ENCODE peak calls at places on chromosomes 3 and 15, in eight cellular contexts. M is occipital lobe; I is NCI-H1694 treated with DMSO at 0.1 percent for 48 hours; J is stimulated activated CD8-positive, alpha-beta memory T cell treated with anti-CD3 and anti-CD28 coated beads, Interleukin-4, amount 100 ng/mL, for 4 hours; S is effector memory CD8-positive, alpha-beta T cell; O is activated T-cell treated with anti-CD3 and anti-CD28 coated beads, Interleukin-2, amount 50 U/mL, for 72 hours; F is SW480; R is PC-3. T is an unnamed sample.

GRCh38 chr15:95698971-95699370 is 631.5 kb upstream of the NR2F2 start:
- DNase-seq in M (no peak), I (no peak), J (no peak), S (no peak), O (no peak), F (no peak), R (no peak), T (no peak)

GRCh38 chr3:72887723-72888545 is at the start of gene GXYLT2:
- DNase-seq in M (peak), I (no peak), J (no peak), S (no peak), O (peak), F (peak), R (peak), T (peak)

GRCh38 chr3:17372811-17373210 is 369.6 kb downstream of the TBC1D5 start:
- DNase-seq in M (no peak), I (no peak), J (no peak), S (no peak), O (no peak), F (no peak), R (peak), T (peak)

GRCh38 chr15:97947465-97948262 is 12.8 kb upstream of the ARRDC4 start:
- DNase-seq in M (no peak), I (no peak), J (no peak), S (no peak), O (no peak), F (peak), R (no peak), T (peak)

GRCh38 chr3:111617912-111618601 is 22.9 kb upstream of the ZBED2 start:
- DNase-seq in M (no peak), I (no peak), J (no peak), S (no peak), O (no peak), F (no peak), R (peak), T (peak)

GRCh38 chr3:55252921-55253320 is 234.2 kb downstream of the WNT5A start:
- DNase-seq in M (no peak), I (no peak), J (no peak), S (no peak), O (no peak), F (no peak), R (no peak), T (no peak)

GRCh38 chr15:90750186-90750585 is 33.0 kb downstream of the BLM start:
- DNase-seq in M (no peak), I (no peak), J (no peak), S (no peak), O (peak), F (no peak), R (no peak), T (no peak)

GRCh38 chr3:15325228-15325627 is 7.2 kb downstream of the SH3BP5 start:
- DNase-seq in M (no peak), I (no peak), J (no peak), S (no peak), O (no peak), F (no peak), R (peak), T (peak)

GRCh38 chr3:74537164-74537563 is 77.3 kb downstream of the CNTN3 start:
- DNase-seq in M (no peak), I (no peak), J (no peak), S (no peak), O (no peak), F (no peak), R (no peak), T (no peak)

GRCh38 chr15:90665288-90666134 is 51.6 kb upstream of the BLM start:
- DNase-seq in M (peak), I (no peak), J (no peak), S (peak), O (peak), F (peak), R (peak), T (peak)

GRCh38 chr3:137764001-137764433 is at the start of gene SOX14:
- DNase-seq in M (no peak), I (no peak), J (no peak), S (no peak), O (no peak), F (peak), R (no peak), T (no peak)

GRCh38 chr3:46075816-46076215 is 48.5 kb upstream of the XCR1 start:
- DNase-seq in M (no peak), I (no peak), J (no peak), S (no peak), O (no peak), F (no peak), R (no peak), T (no peak)

GRCh38 chr15:62165029-62165792 is at the start of gene C2CD4B:
- DNase-seq in M (no peak), I (no peak), J (no peak), S (peak), O (peak), F (peak), R (no peak), T (peak)

GRCh38 chr15:26449296-26449695 is 323.6 kb downstream of the GABRB3 start:
- DNase-seq in M (no peak), I (no peak), J (no peak), S (no peak), O (no peak), F (no peak), R (peak), T (peak)

GRCh38 chr3:50126287-50127211 is 28.6 kb upstream of the SEMA3F start:
- DNase-seq in M (no peak), I (no peak), J (no peak), S (no peak), O (no peak), F (no peak), R (peak), T (no peak)

GRCh38 chr3:195117978-195118581 is 152.9 kb downstream of the XXYLT1 start:
- DNase-seq in M (no peak), I (no peak), J (no peak), S (no peak), O (no peak), F (peak), R (peak), T (peak)